ENCODE peak calls at places on chromosomes 4 and X, in ten cellular contexts. S is prostate gland; K is stimulated activated CD4-positive, alpha-beta T cell treated with anti-CD3 and anti-CD28 coated beads, Interleukin-1b, Interleukin-23, amount 100 ng/mL, for 4 hours; L is activated T-cell treated with anti-CD3 and anti-CD28 coated beads, Interleukin-2, amount 50 U/mL, for 72 hours; H is AG09309; J is stimulated activated CD8-positive, alpha-beta memory T cell treated with anti-CD3 and anti-CD28 coated beads, Interleukin-15, amount 100 ng/mL, for 48 hours; O is NCI-H2081; B is substantia nigra; D is adipocyte; E is fibroblast of lung. U is an unnamed sample.

GRCh38 chr4:83961575-83961974 is 425.7 kb downstream of the GPAT3 start:
- DNase-seq in K (no peak), B (no peak), S (no peak), H (no peak), L (no peak), J (no peak), E (no peak), O (no peak), D (peak; percentile 52), U (no peak)

GRCh38 chr4:2427383-2428334 is 8.9 kb downstream of the CFAP99 start:
- DNase-seq in H (no peak), D (no peak), L (no peak), J (no peak), E (no peak), S (no peak), B (no peak), O (no peak), K (no peak), U (no peak)

GRCh38 chr4:8114456-8115202 is 44.0 kb downstream of the ABLIM2 start:
- DNase-seq in J (no peak), D (no peak), K (no peak), E (no peak), L (no peak), B (no peak), S (no peak), O (no peak), H (no peak), U (no peak)

GRCh38 chr4:21790437-21791029 is 158.0 kb downstream of the KCNIP4 start:
- DNase-seq in O (peak; percentile 47), D (peak; percentile 80), B (no peak), J (no peak), E (peak; percentile 77), S (no peak), H (no peak), K (no peak), L (no peak), U (no peak)

GRCh38 chr4:185840201-185840600 is 28.2 kb upstream of the SORBS2 start:
- DNase-seq in O (no peak), D (peak; percentile 53), E (no peak), K (no peak), H (no peak), L (no peak), S (no peak), J (no peak), B (no peak), U (no peak)

GRCh38 chr4:10619220-10619619 is 65.3 kb downstream of the CLNK start:
- DNase-seq in O (peak; percentile 100), J (no peak), D (peak; percentile 21), E (peak; percentile 57), B (no peak), H (no peak), L (no peak), K (no peak), S (peak; percentile 71), U (no peak)

GRCh38 chr4:147740176-147740575 is 8.3 kb downstream of the ARHGAP10 start:
- DNase-seq in D (no peak), K (no peak), O (no peak), H (no peak), S (no peak), B (no peak), L (no peak), E (no peak), J (no peak), U (no peak)

GRCh38 chr4:159946983-159947645 is 844.2 kb downstream of the RAPGEF2 start:
- DNase-seq in L (no peak), O (peak; percentile 56), S (peak; percentile 19), D (peak; percentile 82), K (no peak), E (peak; percentile 50), B (no peak), H (peak; percentile 32), J (no peak), U (no peak)

GRCh38 chrX:132071260-132071659 is 48.2 kb downstream of the STK26 start:
- DNase-seq in S (no peak), E (peak; percentile 41), B (no peak), L (no peak), O (peak; percentile 1), H (peak; percentile 3), D (peak; percentile 54), K (no peak), J (no peak), U (no peak)

GRCh38 chr4:152635876-152636275 is 43.9 kb downstream of the TMEM154 start:
- DNase-seq in J (no peak), S (no peak), E (no peak), K (no peak), D (no peak), O (no peak), L (no peak), B (no peak), H (no peak), U (no peak)

GRCh38 chr4:153748378-153748777 is 11.4 kb downstream of the RNF175 start:
- DNase-seq in S (peak; percentile 31), E (peak; percentile 47), O (no peak), K (no peak), D (peak; percentile 86), B (no peak), J (no peak), H (peak; percentile 31), L (no peak), U (no peak)

GRCh38 chrX:52341493-52341892 is 27.3 kb upstream of the XAGE2 start:
- DNase-seq in K (no peak), H (no peak), E (no peak), J (no peak), D (no peak), L (no peak), S (no peak), O (no peak), B (no peak), U (no peak)

GRCh38 chr4:85763207-85763606 is 288.3 kb downstream of the ARHGAP24 start:
- DNase-seq in S (no peak), O (no peak), H (no peak), D (no peak), B (no peak), K (no peak), E (no peak), J (no peak), L (no peak), U (no peak)

GRCh38 chr4:156662921-156663320 is 308.7 kb downstream of the PDGFC start:
- DNase-seq in J (no peak), S (no peak), E (no peak), K (no peak), O (no peak), D (peak; percentile 40), L (no peak), B (no peak), H (no peak), U (no peak)